ENCODE peak calls at places on chromosomes 16 and 17, in ten cellular contexts. R, E, C, I, S, X, L, U, H and P are unnamed samples.

GRCh38 chr16:88792668-88793587 is 7.9 kb upstream of the PIEZO1 start:
- DNase-seq in E (no peak), H (no peak), L (no peak), S (no peak), U (no peak), X (no peak), I (no peak), R (no peak), C (no peak), P (no peak)

GRCh38 chr16:88968589-88969280 is 8.3 kb downstream of the CBFA2T3 start:
- DNase-seq in C (no peak), H (no peak), U (no peak), I (no peak), X (no peak), L (no peak), S (no peak), E (no peak), R (no peak), P (no peak)

GRCh38 chr17:38719284-38719942 is 10.7 kb upstream of the CISD3 start:
- DNase-seq in S (no peak), I (no peak), L (peak), C (no peak), X (no peak), H (no peak), E (no peak), R (no peak), U (no peak), P (no peak)

GRCh38 chr16:12917653-12918052 is 16.3 kb downstream of the SHISA9 start:
- DNase-seq in L (no peak), I (no peak), X (no peak), E (no peak), R (no peak), U (no peak), S (no peak), C (no peak), H (no peak), P (peak)

GRCh38 chr17:45098869-45099616 is 33.3 kb downstream of the PLCD3 start:
- DNase-seq in C (peak), X (peak), H (peak), I (peak), U (peak), L (peak), E (peak), R (peak), S (peak), P (peak)

GRCh38 chr16:69064789-69065313 is 40.6 kb upstream of the HAS3 start:
- DNase-seq in X (no peak), H (no peak), U (peak), C (no peak), L (no peak), E (no peak), S (no peak), I (no peak), R (no peak), P (no peak)

GRCh38 chr16:85252461-85252860 is 140.2 kb upstream of the CIBAR2 start:
- DNase-seq in X (no peak), C (no peak), I (no peak), L (no peak), E (no peak), S (no peak), H (no peak), U (no peak), R (no peak), P (no peak)

GRCh38 chr17:79544142-79544914 is 66.5 kb downstream of the RBFOX3 start:
- DNase-seq in C (no peak), L (no peak), H (no peak), R (no peak), S (no peak), X (no peak), U (peak), E (no peak), I (no peak), P (no peak)

GRCh38 chr17:16945513-16946201 is 26.3 kb downstream of the TNFRSF13B start:
- DNase-seq in C (no peak), S (no peak), U (no peak), I (peak), E (no peak), H (no peak), L (peak), X (no peak), R (no peak), P (no peak)

GRCh38 chr17:48711128-48711527 is 11.2 kb downstream of the PRAC1 start:
- DNase-seq in I (no peak), U (no peak), X (no peak), C (no peak), R (no peak), H (no peak), S (no peak), E (no peak), L (no peak), P (no peak)

GRCh38 chr16:63890072-63890471 is 1231.8 kb downstream of the CDH11 start:
- DNase-seq in L (no peak), S (no peak), I (no peak), U (peak), H (no peak), X (peak), C (no peak), R (no peak), E (no peak), P (peak)

GRCh38 chr17:30104575-30105339 is 11.9 kb upstream of the NSRP1 start:
- DNase-seq in U (peak), R (peak), I (peak), X (peak), E (peak), L (peak), H (peak), S (peak), C (peak), P (peak)

GRCh38 chr16:30083216-30084055 is 7.6 kb downstream of the PPP4C start:
- DNase-seq in S (no peak), C (no peak), I (no peak), X (no peak), L (no peak), E (no peak), U (no peak), H (no peak), R (no peak), P (no peak)

GRCh38 chr16:46715769-46716305 is 26.4 kb downstream of the ORC6 start:
- DNase-seq in X (no peak), S (no peak), H (no peak), U (no peak), L (no peak), I (no peak), E (no peak), R (no peak), C (no peak), P (no peak)

GRCh38 chr16:29126057-29126494 is 141.2 kb downstream of the LAT start:
- DNase-seq in R (no peak), H (no peak), I (no peak), U (peak), X (no peak), C (no peak), E (no peak), S (no peak), L (no peak), P (no peak)

GRCh38 chr17:43673516-43674323 is 12.0 kb upstream of the MEOX1 start:
- DNase-seq in X (peak), L (peak), R (peak), U (peak), S (peak), C (peak), H (no peak), I (peak), E (peak), P (peak)

GRCh38 chr16:16015849-16016248 is 66.4 kb downstream of the ABCC1 start:
- DNase-seq in I (no peak), H (no peak), X (no peak), L (no peak), C (no peak), U (no peak), E (no peak), S (no peak), R (no peak), P (no peak)

GRCh38 chr17:78878261-78878660 is 24.7 kb downstream of the CEP295NL start:
- DNase-seq in U (no peak), R (no peak), S (no peak), L (no peak), H (no peak), I (no peak), X (no peak), C (no peak), E (no peak), P (no peak)

GRCh38 chr17:63842173-63842539 is 329 bp downstream of the SMARCD2 start:
- DNase-seq in E (no peak), X (no peak), S (no peak), L (no peak), H (no peak), I (no peak), R (peak), U (no peak), C (no peak), P (no peak)

GRCh38 chr16:88859381-88860091 is 2.6 kb downstream of the TRAPPC2L start:
- DNase-seq in S (no peak), X (no peak), U (no peak), E (no peak), C (no peak), I (no peak), L (no peak), R (no peak), H (no peak), P (no peak)

GRCh38 chr16:11342021-11342855 is 3.0 kb upstream of the RMI2 start:
- DNase-seq in U (no peak), L (no peak), I (no peak), E (no peak), R (no peak), S (no peak), C (no peak), X (no peak), H (no peak), P (peak)